ENCODE peak calls at places on chromosome 14, in four cellular contexts. D, Y, H and U are unnamed samples.

GRCh38 chr14:101185081-101185835 is 281.7 kb upstream of the RTL1 start:
- DNase-seq in D (no peak), Y (no peak), H (no peak), U (no peak)

GRCh38 chr14:86646688-86647687 is 1117.0 kb downstream of the FLRT2 start:
- DNase-seq in D (no peak), Y (no peak), H (no peak), U (no peak)

GRCh38 chr14:77154421-77154820 is 12.8 kb upstream of the ZDHHC22 start:
- DNase-seq in D (no peak), Y (no peak), H (no peak), U (no peak)

GRCh38 chr14:67623114-67623513 is 3.4 kb downstream of the ARG2 start:
- DNase-seq in D (no peak), Y (no peak), H (no peak), U (no peak)

GRCh38 chr14:49975799-49976198 is 82.9 kb downstream of the ARF6 start:
- DNase-seq in D (no peak), Y (no peak), H (no peak), U (no peak)

GRCh38 chr14:52640137-52640536 is 55.2 kb downstream of the ERO1A start:
- DNase-seq in D (no peak), Y (no peak), H (no peak), U (no peak)

GRCh38 chr14:100500128-100500527 is 87.1 kb downstream of the BEGAIN start:
- DNase-seq in D (no peak), Y (no peak), H (no peak), U (no peak)

GRCh38 chr14:90087433-90087832 is 25.6 kb downstream of the KCNK13 start:
- DNase-seq in D (no peak), Y (peak), H (no peak), U (no peak)

GRCh38 chr14:64503434-64504309 is at the start of gene ZBTB25:
- DNase-seq in D (peak), Y (peak), H (peak), U (peak)